ENCODE peak calls at places on chromosomes 4 and X, in five cellular contexts. C, L, V, A and M are unnamed samples.
A peak's percentile ranks its signal among the peaks of the same experiment; 100 is the strongest.

GRCh38 chr4:173145111-173145510 is 23.5 kb upstream of the GALNT7 start:
- DNase-seq in C (no peak), L (no peak), V (no peak), A (no peak), M (no peak)

GRCh38 chrX:133859336-133859735 is 126.1 kb downstream of the GPC3 start:
- DNase-seq in C (no peak), L (no peak), V (no peak), A (no peak), M (no peak)

GRCh38 chr4:1408418-1408817 is 2.2 kb upstream of the NKX1-1 start:
- DNase-seq in C (no peak), L (no peak), V (no peak), A (no peak), M (peak; percentile 19)

GRCh38 chr4:70759627-70760026 is 37.9 kb downstream of the RUFY3 start:
- DNase-seq in C (no peak), L (no peak), V (no peak), A (no peak), M (no peak)

GRCh38 chr4:117267317-117267716 is 181.9 kb upstream of the TRAM1L1 start:
- DNase-seq in C (no peak), L (no peak), V (no peak), A (no peak), M (no peak)

GRCh38 chr4:18938343-18939109 is 917.0 kb upstream of the LCORL start:
- DNase-seq in C (no peak), L (no peak), V (no peak), A (no peak), M (no peak)

GRCh38 chrX:118595501-118596042 is 100.0 kb downstream of the DOCK11 start:
- DNase-seq in C (no peak), L (no peak), V (no peak), A (no peak), M (no peak)

GRCh38 chrX:122565952-122566351 is 618.1 kb upstream of the GRIA3 start:
- DNase-seq in C (peak; percentile 9), L (no peak), V (no peak), A (no peak), M (no peak)

GRCh38 chr4:30094866-30095265 is 625.3 kb upstream of the PCDH7 start:
- DNase-seq in C (no peak), L (no peak), V (no peak), A (no peak), M (no peak)

GRCh38 chr4:139740531-139741041 is 75.0 kb downstream of the MGST2 start:
- DNase-seq in C (peak; percentile 68), L (peak; percentile 61), V (peak; percentile 79), A (peak; percentile 83), M (peak; percentile 56)

GRCh38 chrX:37921758-37922157 is 74.4 kb upstream of the DYNLT3 start:
- DNase-seq in C (no peak), L (no peak), V (no peak), A (no peak), M (no peak)

GRCh38 chrX:123610915-123611314 is 121.9 kb downstream of the THOC2 start:
- DNase-seq in C (no peak), L (no peak), V (no peak), A (no peak), M (no peak)

GRCh38 chr4:1168291-1169031 is 3.9 kb downstream of the SPON2 start:
- DNase-seq in C (no peak), L (no peak), V (peak; percentile 63), A (no peak), M (no peak)

GRCh38 chr4:53598901-53599300 is 7.6 kb upstream of the LNX1 start:
- DNase-seq in C (no peak), L (no peak), V (no peak), A (no peak), M (no peak)

GRCh38 chr4:80471701-80472100 is 136.2 kb downstream of the CFAP299 start:
- DNase-seq in C (no peak), L (peak; percentile 38), V (no peak), A (no peak), M (peak; percentile 52)

GRCh38 chrX:48613502-48614160 is 16.3 kb downstream of the WDR13 start:
- DNase-seq in C (no peak), L (no peak), V (no peak), A (no peak), M (no peak)

GRCh38 chr4:110854021-110854678 is 231.3 kb upstream of the PITX2 start:
- DNase-seq in C (peak; percentile 2), L (no peak), V (no peak), A (no peak), M (no peak)

GRCh38 chr4:172895699-172896098 is 272.9 kb upstream of the GALNT7 start:
- DNase-seq in C (no peak), L (no peak), V (no peak), A (no peak), M (no peak)

GRCh38 chrX:38803609-38804480 is 2.6 kb downstream of the MID1IP1 start:
- DNase-seq in C (peak; percentile 92), L (peak; percentile 85), V (peak; percentile 91), A (peak; percentile 72), M (peak; percentile 87)

GRCh38 chrX:17488036-17488435 is 113.0 kb downstream of the NHS start:
- DNase-seq in C (no peak), L (no peak), V (no peak), A (no peak), M (no peak)

GRCh38 chrX:150062292-150063137 is 124.2 kb upstream of the EOLA2 start:
- DNase-seq in C (peak; percentile 13), L (no peak), V (no peak), A (no peak), M (no peak)

GRCh38 chr4:73709461-73710033 is 30.8 kb upstream of the CXCL8 start:
- DNase-seq in C (no peak), L (no peak), V (no peak), A (no peak), M (no peak)

GRCh38 chrX:1502241-1502640 is 34.7 kb downstream of the P2RY8 start:
- DNase-seq in C (no peak), L (no peak), V (peak; percentile 30), A (no peak), M (no peak)

GRCh38 chrX:1500701-1501624 is 36.0 kb downstream of the P2RY8 start:
- DNase-seq in C (no peak), L (no peak), V (peak; percentile 32), A (no peak), M (no peak)

GRCh38 chrX:1507511-1508463 is 29.2 kb downstream of the P2RY8 start:
- DNase-seq in C (no peak), L (no peak), V (peak; percentile 48), A (no peak), M (no peak)

GRCh38 chrX:1506916-1507315 is 30.1 kb downstream of the P2RY8 start:
- DNase-seq in C (no peak), L (no peak), V (peak; percentile 26), A (no peak), M (no peak)

DNA sequence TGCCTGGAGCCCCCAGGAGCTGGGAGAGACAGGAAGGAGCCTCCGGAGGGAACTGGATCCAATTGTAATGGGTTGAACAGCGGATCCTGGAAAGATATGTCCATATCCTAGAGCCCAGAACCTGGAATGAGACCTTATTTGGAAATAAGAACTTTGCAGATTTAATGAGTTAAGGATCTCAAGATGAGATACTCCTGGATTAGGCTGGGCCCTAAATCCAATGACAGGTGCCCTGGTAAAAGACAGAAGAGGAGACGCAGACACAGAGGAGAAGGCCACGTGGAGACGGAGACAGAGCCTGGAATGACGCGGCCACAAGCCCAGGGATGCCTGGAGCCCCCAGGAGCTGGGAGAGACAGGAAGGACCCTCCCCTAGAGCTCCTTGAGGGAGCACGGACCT is 34.1 kb downstream of the P2RY8 start:
- DNase-seq in C (no peak), L (no peak), V (no peak), A (no peak), M (no peak)
- H3K4me3 ChIP-seq in C (no peak overlapping the region), L (no peak overlapping the region), V (no peak overlapping the region), A (no peak overlapping the region), M (no peak overlapping the region)

DNA sequence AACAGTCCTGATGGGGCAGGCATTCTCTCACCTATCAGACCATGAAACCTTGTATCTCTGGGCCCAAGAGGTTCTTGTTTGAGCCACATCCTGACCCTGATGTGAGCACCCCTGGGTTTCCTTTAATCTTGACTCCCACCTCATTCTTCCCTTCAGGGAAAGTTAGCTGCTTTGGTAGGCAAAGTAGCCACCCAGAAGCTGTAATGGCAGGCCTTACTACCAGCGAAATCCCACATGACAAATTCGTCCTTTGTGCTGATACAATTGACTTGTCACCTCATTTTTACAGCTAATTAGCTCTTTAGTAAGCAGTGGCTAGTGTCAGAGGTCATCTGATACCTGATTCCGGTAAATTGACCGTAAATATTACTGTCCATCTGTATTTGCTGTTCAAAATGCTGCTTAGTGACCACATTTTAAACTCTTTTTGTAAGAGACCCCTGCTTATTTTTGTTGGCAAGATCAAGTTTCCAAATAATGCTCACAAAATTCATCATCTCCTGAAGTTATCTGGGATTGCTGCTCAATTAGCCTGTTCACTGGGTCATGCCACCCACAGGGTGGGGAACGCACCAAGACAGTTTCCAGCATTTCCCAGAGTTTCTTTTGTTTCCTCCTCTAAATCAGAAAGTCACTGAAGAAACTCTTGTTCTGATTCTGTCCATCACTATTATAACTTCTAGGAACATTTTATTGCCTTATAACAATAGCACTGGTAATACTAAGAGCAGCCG is 329.7 kb downstream of the GPAT3 start:
- DNase-seq in C (no peak), L (no peak), V (no peak), A (no peak), M (no peak)
- TF ChIP-seq CTCF in C (no peak), L (no peak), V (no peak), A (no peak), M (no peak)

GRCh38 chr4:85527815-85528214 is 52.9 kb downstream of the ARHGAP24 start:
- DNase-seq in C (no peak), L (no peak), V (no peak), A (no peak), M (no peak)
- TF ChIP-seq EP300 in C (no peak), L (no peak), V (no peak), A (no peak), M (no peak)

DNA sequence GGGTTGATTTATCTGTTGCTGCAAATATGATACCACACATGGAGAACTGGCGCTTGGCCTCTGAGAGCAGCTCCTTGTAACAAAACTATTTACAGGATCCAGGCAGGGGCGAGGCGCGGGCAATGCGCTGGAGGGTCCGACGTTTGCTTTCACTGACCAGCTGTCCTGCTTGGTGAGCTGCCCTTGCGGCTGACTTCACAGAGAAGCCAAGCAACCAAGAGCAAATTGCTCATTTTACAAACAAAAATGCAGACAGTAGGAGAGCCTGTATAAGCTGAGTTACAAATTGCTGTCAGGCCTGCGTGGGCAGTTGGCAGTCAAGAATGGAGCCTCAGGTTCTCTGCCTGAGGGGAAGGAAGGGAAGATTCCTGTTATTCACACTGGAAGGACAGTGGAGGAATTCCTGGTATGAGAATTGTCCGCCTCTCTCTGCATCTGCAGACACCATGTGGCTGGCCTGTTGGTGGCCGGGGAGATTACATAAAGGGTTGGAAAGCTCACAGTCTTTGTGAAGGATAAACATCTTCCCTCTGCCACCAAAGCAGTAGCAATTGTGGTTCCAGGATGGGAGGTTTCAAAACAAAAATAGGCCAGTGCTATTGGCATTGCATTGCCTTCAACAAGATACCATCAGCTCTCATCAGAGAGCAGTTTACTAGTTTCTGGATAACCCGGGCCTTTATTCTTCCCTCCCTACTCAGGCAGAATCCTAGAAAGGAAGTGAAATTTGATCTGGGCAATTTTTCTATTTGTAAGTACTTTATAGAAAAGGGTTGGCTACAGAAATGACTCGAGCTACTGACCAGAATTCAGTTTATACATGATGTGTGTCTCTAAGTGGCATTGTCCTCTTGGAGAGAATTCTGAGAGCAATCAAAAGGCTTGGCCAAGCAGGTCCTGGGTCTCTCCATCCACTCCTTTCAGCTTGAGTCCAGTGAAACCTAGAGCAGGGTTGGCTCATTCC is 192.4 kb upstream of the LEF1 start:
- DNase-seq in C (no peak), L (no peak), V (no peak), A (no peak), M (no peak)
- H3K4me3 ChIP-seq in C (no peak overlapping the region), L (no peak overlapping the region), V (no peak overlapping the region), A (no peak overlapping the region), M (no peak overlapping the region)

GRCh38 chrX:47200385-47201150 is 6.9 kb downstream of the UBA1 start:
- DNase-seq in C (peak; percentile 88), L (no peak), V (no peak), A (peak; percentile 42), M (no peak)
- TF ChIP-seq CTCF in C (no peak), L (no peak), V (no peak), A (peak; percentile 20), M (no peak)